ENCODE peak calls at places on chromosomes 12 and 14, in six cellular contexts. B is lower lobe of right lung, X is dorsolateral prefrontal cortex, C is OCI-LY7, O is H7, Y is neural progenitor cell. T is an unnamed sample.

GRCh38 chr12:48795550-48796455 is 6.9 kb upstream of the ADCY6 start:
- DNase-seq in B (no peak), X (peak; percentile 74), C (peak; percentile 55), O (peak; percentile 92), Y (peak; percentile 84), T (peak; percentile 67)

GRCh38 chr14:50726372-50727107 is 58.4 kb upstream of the SAV1 start:
- DNase-seq in B (no peak), X (no peak), C (no peak), O (no peak), Y (no peak), T (no peak)

GRCh38 chr14:99318959-99319295 is 46.9 kb upstream of the BCL11B start:
- DNase-seq in B (no peak), X (no peak), C (no peak), O (no peak), Y (no peak), T (no peak)

GRCh38 chr12:49389092-49389703 is 21.9 kb downstream of the SPATS2 start:
- DNase-seq in B (peak; percentile 79), X (no peak), C (no peak), O (peak; percentile 78), Y (peak; percentile 86), T (no peak)

GRCh38 chr14:92638266-92638665 is 110.2 kb downstream of the LGMN start:
- DNase-seq in B (no peak), X (no peak), C (no peak), O (peak; percentile 19), Y (no peak), T (no peak)

GRCh38 chr14:58171090-58171489 is 19.1 kb upstream of the ARMH4 start:
- DNase-seq in B (peak; percentile 77), X (peak; percentile 65), C (no peak), O (peak; percentile 88), Y (peak; percentile 70), T (peak; percentile 34)

GRCh38 chr12:116319316-116319715 is 41.8 kb upstream of the MED13L start:
- DNase-seq in B (no peak), X (no peak), C (no peak), O (no peak), Y (no peak), T (no peak)

GRCh38 chr14:60233251-60233650 is 15.8 kb upstream of the PPM1A start:
- DNase-seq in B (no peak), X (no peak), C (no peak), O (no peak), Y (no peak), T (no peak)

GRCh38 chr14:61472025-61472672 is 150.8 kb downstream of the PRKCH start:
- DNase-seq in B (no peak), X (no peak), C (peak; percentile 74), O (no peak), Y (no peak), T (peak; percentile 77)

GRCh38 chr12:3046441-3047200 is 30.6 kb upstream of the TSPAN9 start:
- DNase-seq in B (peak; percentile 70), X (no peak), C (no peak), O (no peak), Y (no peak), T (no peak)

GRCh38 chr12:100926669-100927248 is 132.2 kb downstream of the ANO4 start:
- DNase-seq in B (no peak), X (no peak), C (no peak), O (peak; percentile 52), Y (peak; percentile 84), T (peak; percentile 8)

GRCh38 chr14:58401587-58401986 is 5.9 kb downstream of the TOMM20L start:
- DNase-seq in B (no peak), X (no peak), C (peak; percentile 18), O (peak; percentile 36), Y (peak; percentile 25), T (no peak)

GRCh38 chr12:54016478-54016964 is 7.7 kb downstream of the HOXC8 start:
- DNase-seq in B (no peak), X (no peak), C (no peak), O (no peak), Y (no peak), T (peak; percentile 74)

GRCh38 chr12:19971396-19971802 is 396.9 kb upstream of the PDE3A start:
- DNase-seq in B (no peak), X (no peak), C (no peak), O (peak; percentile 10), Y (peak; percentile 73), T (no peak)

GRCh38 chr12:3365416-3366385 is 125.3 kb upstream of the PRMT8 start:
- DNase-seq in B (peak; percentile 52), X (no peak), C (no peak), O (peak; percentile 95), Y (peak; percentile 80), T (no peak)

GRCh38 chr12:69834147-69834546 is 9.1 kb downstream of the MYRFL start:
- DNase-seq in B (no peak), X (no peak), C (no peak), O (no peak), Y (no peak), T (no peak)

GRCh38 chr12:69837191-69838085 is 12.4 kb downstream of the MYRFL start:
- DNase-seq in B (no peak), X (no peak), C (no peak), O (no peak), Y (peak; percentile 43), T (no peak)

GRCh38 chr12:69836015-69836414 is 11.0 kb downstream of the MYRFL start:
- DNase-seq in B (no peak), X (no peak), C (no peak), O (no peak), Y (no peak), T (no peak)

GRCh38 chr12:69834566-69834965 is 9.5 kb downstream of the MYRFL start:
- DNase-seq in B (no peak), X (no peak), C (no peak), O (no peak), Y (no peak), T (no peak)

GRCh38 chr12:69835048-69835447 is 10.0 kb downstream of the MYRFL start:
- DNase-seq in B (no peak), X (no peak), C (no peak), O (no peak), Y (no peak), T (no peak)
- H3K4me3 ChIP-seq in B (no peak overlapping the region), X (no peak overlapping the region), C (no peak overlapping the region), O (no peak overlapping the region), Y (no peak overlapping the region), T (no peak overlapping the region)

GRCh38 chr14:96592591-96593388 is 90.6 kb downstream of the PAPOLA start:
- DNase-seq in B (peak; percentile 53), X (peak; percentile 74), C (no peak), O (peak; percentile 95), Y (no peak), T (no peak)
- H3K4me3 ChIP-seq in B (peak overlapping the region; percentile 38), X (peak overlapping the region; percentile 23), C (no peak overlapping the region), O (peak overlapping the region; percentile 23), Y (no peak overlapping the region), T (no peak overlapping the region)

DNA sequence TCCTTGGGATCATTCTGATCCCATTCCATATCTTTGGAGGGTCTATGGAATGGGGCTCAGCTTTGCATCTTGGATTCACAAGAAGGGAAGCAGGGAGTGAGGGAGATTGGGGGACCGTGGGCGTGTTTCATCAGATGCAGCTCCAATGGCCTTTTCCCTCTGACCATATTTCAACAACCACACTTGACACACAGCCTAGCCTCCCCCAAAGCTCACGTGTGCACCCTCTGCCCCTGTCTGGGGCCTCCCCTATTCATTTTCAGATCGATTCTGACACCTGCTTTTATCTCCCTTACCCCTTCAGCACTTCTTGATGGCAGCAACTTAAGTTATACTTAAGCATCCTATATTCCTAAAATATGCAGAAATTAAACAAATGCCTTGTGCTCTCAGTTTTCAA is 126.6 kb downstream of the CHST11 start:
- DNase-seq in B (no peak), X (no peak), C (peak; percentile 65), O (no peak), Y (no peak), T (no peak)
- H3K4me3 ChIP-seq in B (no peak overlapping the region), X (no peak overlapping the region), C (peak overlapping the region; percentile 59), O (no peak overlapping the region), Y (no peak overlapping the region), T (no peak overlapping the region)

GRCh38 chr14:20657216-20658211 is 16.0 kb upstream of the OR6S1 start:
- DNase-seq in B (no peak), X (no peak), C (no peak), O (peak; percentile 89), Y (peak; percentile 59), T (no peak)

GRCh38 chr14:20658246-20658645 is 16.8 kb upstream of the OR6S1 start:
- DNase-seq in B (no peak), X (no peak), C (no peak), O (no peak), Y (no peak), T (no peak)

GRCh38 chr14:20656274-20656673 is 14.8 kb upstream of the OR6S1 start:
- DNase-seq in B (no peak), X (no peak), C (no peak), O (no peak), Y (no peak), T (no peak)

GRCh38 chr14:20655851-20656250 is 14.4 kb upstream of the OR6S1 start:
- DNase-seq in B (no peak), X (no peak), C (no peak), O (no peak), Y (no peak), T (no peak)

DNA sequence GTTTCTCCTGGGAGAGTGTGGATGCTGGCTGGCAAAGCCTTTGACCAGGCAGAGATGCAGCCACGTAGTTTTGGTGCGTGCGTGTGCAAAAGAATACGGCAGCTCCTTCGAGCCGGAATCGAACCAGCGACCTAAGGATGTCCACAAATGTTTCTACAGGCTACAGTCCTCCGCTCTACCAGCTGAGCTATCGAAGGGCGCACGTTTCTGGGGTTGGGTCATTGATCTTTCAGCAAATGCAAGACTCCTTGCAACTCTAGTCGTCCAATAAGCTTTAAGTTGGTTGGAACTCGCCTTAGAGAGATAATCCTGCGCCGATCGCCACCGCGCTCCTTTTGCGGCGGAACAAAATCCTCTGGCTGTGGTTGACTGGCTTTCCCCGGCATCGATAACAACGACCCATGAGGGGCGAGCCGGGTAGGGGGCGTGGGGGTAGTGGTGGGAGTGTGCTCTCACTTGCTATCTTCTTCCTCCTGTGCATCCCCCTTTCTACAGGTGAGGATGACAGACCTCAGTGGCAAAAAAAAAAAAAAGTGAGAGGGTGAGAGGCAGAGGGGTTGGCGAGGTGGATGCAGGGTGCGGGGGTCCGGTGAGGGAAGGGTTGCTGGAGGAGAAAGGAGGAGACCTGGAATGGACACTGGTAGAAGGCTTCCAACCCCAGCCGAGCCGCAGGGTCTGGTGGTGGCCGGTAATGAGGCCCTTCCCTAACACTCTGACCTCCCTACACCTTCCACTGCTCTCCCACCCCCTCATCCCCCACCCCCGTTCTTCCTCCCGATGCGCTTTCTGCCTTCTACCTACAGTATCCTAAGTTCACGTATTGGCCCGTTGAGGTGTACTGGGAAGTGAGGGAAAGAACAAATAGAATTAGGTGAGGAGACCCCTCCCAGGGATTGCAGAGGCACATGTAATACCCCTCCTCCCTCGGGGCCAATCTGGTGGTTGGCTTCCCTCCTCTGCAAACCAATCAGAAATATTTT is 11.8 kb upstream of the OR6S1 start:
- DNase-seq in B (no peak), X (no peak), C (no peak), O (peak; percentile 76), Y (peak; percentile 85), T (peak; percentile 31)
- H3K4me3 ChIP-seq in B (no peak overlapping the region), X (no peak overlapping the region), C (no peak overlapping the region), O (peak overlapping the region; percentile 82), Y (peak overlapping the region; percentile 64), T (no peak overlapping the region)